ENCODE peak calls at places on chromosomes 11 and 22, in five cellular contexts. One of them, this sample, is unnamed.
A peak's percentile ranks its signal among the peaks of the same experiment; 100 is the strongest.

GRCh38 chr11:9752091-9752490 is 88.2 kb downstream of the SWAP70 start:
- DNase-seq in Peyer's patch: no peak
- DNase-seq in GM13977: no peak
- DNase-seq in lower leg skin: no peak
- DNase-seq in fibroblast of mammary gland: peak; percentile 57
- DNase-seq in this sample: peak; percentile 14

GRCh38 chr11:14974021-14974698 is 2.0 kb upstream of the CALCA start:
- DNase-seq in lower leg skin: no peak
- DNase-seq in fibroblast of mammary gland: no peak
- DNase-seq in Peyer's patch: no peak
- DNase-seq in GM13977: no peak
- DNase-seq in this sample: no peak

GRCh38 chr11:120306519-120307242 is 18.4 kb upstream of the TLCD5 start:
- DNase-seq in Peyer's patch: no peak
- DNase-seq in lower leg skin: peak; percentile 84
- DNase-seq in GM13977: no peak
- DNase-seq in fibroblast of mammary gland: peak; percentile 94
- DNase-seq in this sample: peak; percentile 84

GRCh38 chr11:46003647-46004046 is 81.2 kb downstream of the LARGE2 start:
- DNase-seq in lower leg skin: no peak
- DNase-seq in Peyer's patch: no peak
- DNase-seq in GM13977: no peak
- DNase-seq in fibroblast of mammary gland: peak; percentile 44
- DNase-seq in this sample: no peak

GRCh38 chr22:21641795-21642583 is at the start of gene SDF2L1:
- DNase-seq in GM13977: peak; percentile 99
- DNase-seq in Peyer's patch: peak; percentile 99
- DNase-seq in fibroblast of mammary gland: peak; percentile 98
- DNase-seq in lower leg skin: peak; percentile 100
- DNase-seq in this sample: peak; percentile 98

GRCh38 chr11:68660066-68660810 is 24.1 kb upstream of the GAL start:
- DNase-seq in fibroblast of mammary gland: no peak
- DNase-seq in lower leg skin: no peak
- DNase-seq in Peyer's patch: no peak
- DNase-seq in GM13977: no peak
- DNase-seq in this sample: no peak

GRCh38 chr22:23522642-23523251 is 57.3 kb downstream of the IGLL1 start:
- DNase-seq in lower leg skin: no peak
- DNase-seq in fibroblast of mammary gland: no peak
- DNase-seq in GM13977: no peak
- DNase-seq in Peyer's patch: no peak
- DNase-seq in this sample: no peak

GRCh38 chr11:73980001-73980960 is 2.4 kb downstream of the UCP2 start:
- DNase-seq in GM13977: peak; percentile 88
- DNase-seq in Peyer's patch: peak; percentile 93
- DNase-seq in lower leg skin: no peak
- DNase-seq in fibroblast of mammary gland: no peak
- DNase-seq in this sample: no peak

GRCh38 chr11:65290448-65291165 is 24.1 kb upstream of the CDC42EP2 start:
- DNase-seq in Peyer's patch: peak; percentile 42
- DNase-seq in lower leg skin: peak; percentile 97
- DNase-seq in GM13977: peak; percentile 52
- DNase-seq in fibroblast of mammary gland: peak; percentile 100
- DNase-seq in this sample: peak; percentile 95

GRCh38 chr11:3849297-3849874 is 6.1 kb upstream of the STIM1 start:
- DNase-seq in GM13977: peak; percentile 37
- DNase-seq in lower leg skin: no peak
- DNase-seq in fibroblast of mammary gland: peak; percentile 52
- DNase-seq in Peyer's patch: no peak
- DNase-seq in this sample: peak; percentile 66

GRCh38 chr11:110174645-110175310 is 81.6 kb downstream of the ZC3H12C start:
- DNase-seq in lower leg skin: no peak
- DNase-seq in Peyer's patch: no peak
- DNase-seq in fibroblast of mammary gland: peak; percentile 69
- DNase-seq in GM13977: no peak
- DNase-seq in this sample: no peak

GRCh38 chr11:61062181-61062955 is 39.9 kb upstream of the CD5 start:
- DNase-seq in fibroblast of mammary gland: no peak
- DNase-seq in GM13977: no peak
- DNase-seq in lower leg skin: peak; percentile 63
- DNase-seq in Peyer's patch: peak; percentile 15
- DNase-seq in this sample: no peak

GRCh38 chr11:79561496-79561895 is 120.7 kb upstream of the TENM4 start:
- DNase-seq in lower leg skin: no peak
- DNase-seq in fibroblast of mammary gland: no peak
- DNase-seq in Peyer's patch: no peak
- DNase-seq in GM13977: no peak
- DNase-seq in this sample: no peak

GRCh38 chr11:117885777-117886176 is 9.3 kb upstream of the FXYD6 start:
- DNase-seq in lower leg skin: peak; percentile 80
- DNase-seq in GM13977: no peak
- DNase-seq in Peyer's patch: no peak
- DNase-seq in fibroblast of mammary gland: peak; percentile 8
- DNase-seq in this sample: no peak

GRCh38 chr11:134398079-134398444 is 14.0 kb downstream of the B3GAT1 start:
- DNase-seq in Peyer's patch: no peak
- DNase-seq in GM13977: no peak
- DNase-seq in fibroblast of mammary gland: no peak
- DNase-seq in lower leg skin: no peak
- DNase-seq in this sample: no peak

GRCh38 chr11:82907376-82907775 is 5.8 kb downstream of the DDIAS start:
- DNase-seq in GM13977: no peak
- DNase-seq in fibroblast of mammary gland: no peak
- DNase-seq in Peyer's patch: no peak
- DNase-seq in lower leg skin: no peak
- DNase-seq in this sample: no peak

GRCh38 chr11:47642099-47642855 is at the start of gene MTCH2:
- DNase-seq in lower leg skin: peak; percentile 99
- DNase-seq in GM13977: peak; percentile 96
- DNase-seq in fibroblast of mammary gland: peak; percentile 96
- DNase-seq in Peyer's patch: peak; percentile 93
- DNase-seq in this sample: peak; percentile 97

GRCh38 chr11:62805991-62806441 is 776 bp upstream of the NXF1 start:
- DNase-seq in GM13977: peak; percentile 55
- DNase-seq in lower leg skin: no peak
- DNase-seq in Peyer's patch: no peak
- DNase-seq in fibroblast of mammary gland: no peak
- DNase-seq in this sample: no peak

GRCh38 chr11:62806611-62807121 is 1.4 kb upstream of the NXF1 start:
- DNase-seq in fibroblast of mammary gland: peak; percentile 55
- DNase-seq in Peyer's patch: no peak
- DNase-seq in GM13977: no peak
- DNase-seq in lower leg skin: no peak
- DNase-seq in this sample: peak; percentile 69

GRCh38 chr11:62801071-62801470 is 4.2 kb downstream of the NXF1 start:
- DNase-seq in fibroblast of mammary gland: no peak
- DNase-seq in Peyer's patch: no peak
- DNase-seq in GM13977: no peak
- DNase-seq in lower leg skin: no peak
- DNase-seq in this sample: no peak

GRCh38 chr11:62804310-62805043 is 763 bp downstream of the NXF1 start:
- DNase-seq in fibroblast of mammary gland: peak; percentile 47
- DNase-seq in GM13977: peak; percentile 40
- DNase-seq in lower leg skin: no peak
- DNase-seq in Peyer's patch: peak; percentile 27
- DNase-seq in this sample: peak; percentile 21

GRCh38 chr11:62805044-62805892 is at the start of gene NXF1:
- DNase-seq in fibroblast of mammary gland: peak; percentile 90
- DNase-seq in GM13977: peak; percentile 99
- DNase-seq in Peyer's patch: peak; percentile 95
- DNase-seq in lower leg skin: peak; percentile 99
- DNase-seq in this sample: peak; percentile 93
- TF ChIP-seq CTCF in fibroblast of mammary gland: no peak
- TF ChIP-seq CTCF in GM13977: no peak
- TF ChIP-seq CTCF in Peyer's patch: peak; percentile 42
- TF ChIP-seq CTCF in lower leg skin: no peak
- TF ChIP-seq CTCF in this sample: no peak

GRCh38 chr11:124409906-124410305 is 11.1 kb upstream of the OR8B3 start:
- DNase-seq in fibroblast of mammary gland: no peak
- DNase-seq in Peyer's patch: no peak
- DNase-seq in GM13977: no peak
- DNase-seq in lower leg skin: no peak
- DNase-seq in this sample: no peak

GRCh38 chr11:124421043-124421442 is 3.6 kb downstream of the OR8B4 start:
- DNase-seq in lower leg skin: no peak
- DNase-seq in GM13977: no peak
- DNase-seq in fibroblast of mammary gland: no peak
- DNase-seq in Peyer's patch: no peak
- DNase-seq in this sample: no peak

DNA sequence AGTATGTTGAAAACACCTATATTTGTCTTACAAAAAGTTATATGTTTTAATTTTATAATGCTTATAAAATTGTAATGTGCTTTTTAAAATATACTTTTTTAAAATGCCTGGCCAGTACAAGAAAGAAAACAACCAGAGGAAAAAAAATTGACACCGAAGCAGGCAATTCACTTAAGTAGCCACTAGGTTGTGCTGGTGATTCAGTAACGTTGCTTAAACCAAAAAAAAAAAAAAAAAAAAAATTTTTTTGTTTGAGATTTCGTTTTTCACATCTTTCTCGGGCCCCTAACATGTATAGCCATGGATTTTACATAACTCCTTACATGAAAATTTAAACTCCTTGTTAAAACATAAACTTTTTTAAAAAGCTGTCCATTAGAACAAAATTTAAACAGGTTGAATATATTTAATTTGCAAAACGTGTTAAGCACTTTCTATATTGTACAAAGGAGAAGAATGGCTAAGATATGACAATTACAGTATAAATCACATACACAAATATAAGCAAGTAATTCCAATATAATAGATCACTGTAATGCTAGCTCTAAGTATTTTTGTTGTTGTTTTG is 9.2 kb downstream of the OR8B4 start:
- DNase-seq in lower leg skin: no peak
- DNase-seq in fibroblast of mammary gland: peak; percentile 71
- DNase-seq in Peyer's patch: no peak
- DNase-seq in GM13977: no peak
- DNase-seq in this sample: peak; percentile 39
- TF ChIP-seq CTCF in lower leg skin: no peak
- TF ChIP-seq CTCF in fibroblast of mammary gland: peak; percentile 74
- TF ChIP-seq CTCF in Peyer's patch: peak; percentile 50
- TF ChIP-seq CTCF in GM13977: peak; percentile 15
- TF ChIP-seq CTCF in this sample: peak; percentile 67

DNA sequence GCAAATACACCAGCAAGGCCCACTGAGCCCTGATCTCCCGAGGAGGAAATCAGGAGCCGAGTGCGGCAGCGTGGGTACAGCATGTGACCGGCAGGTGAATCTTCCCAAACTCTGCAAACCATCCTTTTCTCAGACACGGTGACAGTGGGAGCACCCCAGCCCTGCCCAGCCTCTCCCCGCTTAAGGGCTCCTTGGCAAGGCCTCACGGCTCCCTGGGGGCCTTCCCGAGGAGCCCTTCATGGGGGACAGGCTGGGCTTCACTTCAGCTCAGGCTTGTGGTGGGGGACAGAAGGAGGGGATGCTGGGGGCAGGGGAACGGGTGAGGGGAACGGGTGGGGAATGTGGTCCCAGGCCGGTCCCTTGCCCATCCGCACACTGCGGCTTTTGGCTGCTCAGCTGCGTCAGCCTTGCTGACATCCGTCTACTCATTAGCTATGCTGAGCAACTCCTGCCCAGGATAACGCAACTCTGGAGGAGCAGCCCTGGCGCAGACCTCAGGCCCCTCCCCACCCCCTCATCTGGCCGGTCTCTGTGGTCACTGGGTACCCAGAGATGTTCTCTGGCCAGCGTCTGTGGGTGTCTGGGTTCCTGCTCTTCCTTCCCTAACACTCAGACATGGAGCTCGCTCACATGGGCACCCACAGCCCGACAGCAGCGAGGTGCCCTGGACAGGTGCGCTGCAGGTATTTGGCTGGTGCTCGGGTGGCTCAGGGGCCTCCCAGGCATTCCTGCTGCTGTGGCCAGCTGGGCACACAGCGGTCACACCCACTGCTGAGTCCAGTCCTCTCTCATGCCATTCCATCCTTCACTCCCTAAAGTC is 22.0 kb upstream of the TTLL12 start:
- DNase-seq in lower leg skin: no peak
- DNase-seq in fibroblast of mammary gland: no peak
- DNase-seq in GM13977: no peak
- DNase-seq in Peyer's patch: no peak
- DNase-seq in this sample: no peak
- TF ChIP-seq CTCF in lower leg skin: no peak
- TF ChIP-seq CTCF in fibroblast of mammary gland: no peak
- TF ChIP-seq CTCF in GM13977: no peak
- TF ChIP-seq CTCF in Peyer's patch: no peak
- TF ChIP-seq CTCF in this sample: no peak

DNA sequence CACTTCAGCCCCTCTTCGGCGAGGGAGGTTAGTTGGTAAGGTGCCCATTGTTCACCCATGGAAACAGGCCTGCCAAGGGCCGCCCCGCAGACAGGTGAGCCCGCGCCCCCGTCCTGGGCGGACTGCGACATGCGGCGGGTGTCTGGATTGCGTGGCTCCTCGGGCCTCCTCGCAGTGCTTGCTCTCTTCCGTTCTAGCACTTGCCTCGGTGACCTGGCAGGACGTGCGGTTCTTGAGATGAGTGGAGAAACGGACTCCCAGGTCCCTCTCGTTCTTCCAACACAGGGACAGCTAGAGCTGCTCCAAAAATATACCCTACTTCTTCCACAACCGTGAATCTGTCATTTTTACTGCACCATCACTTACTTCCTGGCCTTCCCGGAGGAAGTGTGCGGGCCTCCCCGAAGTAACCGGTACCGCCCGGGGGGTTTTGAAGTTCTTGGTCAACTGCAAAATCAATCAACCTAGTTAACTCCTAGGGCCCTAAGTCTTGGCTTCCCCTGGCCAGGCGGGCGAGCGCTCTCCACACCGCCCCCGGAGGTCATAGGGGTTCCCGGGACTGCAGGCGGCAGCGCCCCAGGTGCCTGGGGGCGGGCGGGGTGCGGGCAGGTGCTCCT is 745 bp upstream of the ZBTB44 start:
- DNase-seq in GM13977: peak; percentile 56
- DNase-seq in fibroblast of mammary gland: no peak
- DNase-seq in Peyer's patch: peak; percentile 71
- DNase-seq in lower leg skin: peak; percentile 87
- DNase-seq in this sample: no peak
- TF ChIP-seq CTCF in GM13977: no peak
- TF ChIP-seq CTCF in fibroblast of mammary gland: no peak
- TF ChIP-seq CTCF in Peyer's patch: no peak
- TF ChIP-seq CTCF in lower leg skin: no peak
- TF ChIP-seq CTCF in this sample: no peak

GRCh38 chr11:131002145-131002544 is 85.9 kb upstream of the SNX19 start:
- DNase-seq in Peyer's patch: no peak
- DNase-seq in fibroblast of mammary gland: no peak
- DNase-seq in lower leg skin: no peak
- DNase-seq in GM13977: no peak
- DNase-seq in this sample: peak; percentile 52
- TF ChIP-seq CTCF in Peyer's patch: no peak
- TF ChIP-seq CTCF in fibroblast of mammary gland: no peak
- TF ChIP-seq CTCF in lower leg skin: no peak
- TF ChIP-seq CTCF in GM13977: no peak
- TF ChIP-seq CTCF in this sample: no peak

DNA sequence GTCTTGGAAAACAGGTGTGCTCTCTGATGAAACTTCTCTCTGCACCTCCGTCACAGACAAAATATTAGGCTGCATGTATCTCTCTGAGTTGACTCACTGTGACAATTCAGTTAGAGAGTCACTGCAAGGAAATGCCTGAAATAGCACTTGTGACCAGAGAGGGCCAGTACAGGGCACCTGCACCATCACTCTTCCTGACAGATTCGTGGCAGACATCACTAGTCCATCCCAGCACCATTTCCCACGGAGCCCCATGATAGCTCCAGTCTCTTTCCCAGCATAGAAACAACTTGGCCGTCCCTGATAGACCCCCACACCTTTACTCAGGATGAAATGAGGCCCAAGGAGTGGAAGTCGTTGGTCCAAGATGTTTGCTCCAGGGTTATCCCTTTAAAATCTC is 73.3 kb upstream of the ISX start:
- DNase-seq in Peyer's patch: no peak
- DNase-seq in GM13977: no peak
- DNase-seq in fibroblast of mammary gland: no peak
- DNase-seq in lower leg skin: no peak
- DNase-seq in this sample: no peak
- TF ChIP-seq CTCF in Peyer's patch: no peak
- TF ChIP-seq CTCF in GM13977: no peak
- TF ChIP-seq CTCF in fibroblast of mammary gland: no peak
- TF ChIP-seq CTCF in lower leg skin: no peak
- TF ChIP-seq CTCF in this sample: no peak